ENCODE peak calls at places on chromosome 1, in nine cellular contexts. F is fibroblast of lung, D is mammary epithelial cell, Y is heart left ventricle, P is natural killer cell, O is neural progenitor cell, U is endothelial cell of umbilical vein, Z is gastrocnemius medialis, E is body of pancreas. N is an unnamed sample.

GRCh38 chr1:37133276-37134145 is 99.2 kb upstream of the GRIK3 start:
- DNase-seq in E (no peak), P (no peak), U (no peak), Z (no peak), D (no peak), Y (no peak), O (no peak), F (no peak), N (no peak)

GRCh38 chr1:92065042-92065441 is 10.2 kb downstream of the SETSIP start:
- DNase-seq in Y (no peak), Z (no peak), E (no peak), U (no peak), F (no peak), P (no peak), D (no peak), O (no peak), N (no peak)

GRCh38 chr1:156654700-156655099 is 12.8 kb downstream of the BCAN start:
- DNase-seq in D (no peak), E (no peak), F (no peak), Z (no peak), U (no peak), P (no peak), O (no peak), Y (no peak), N (no peak)

GRCh38 chr1:91744973-91745648 is 140.8 kb downstream of the TGFBR3 start:
- DNase-seq in O (no peak), P (no peak), Z (peak; percentile 70), D (no peak), F (peak; percentile 47), Y (peak; percentile 65), E (peak; percentile 58), U (peak; percentile 87), N (no peak)

GRCh38 chr1:150150511-150151021 is 850 bp downstream of the PLEKHO1 start:
- DNase-seq in Z (no peak), Y (peak; percentile 54), D (peak; percentile 19), O (peak; percentile 59), F (no peak), E (no peak), P (no peak), U (no peak), N (peak; percentile 70)

GRCh38 chr1:1397839-1398523 is 1.2 kb downstream of the CCNL2 start:
- DNase-seq in O (no peak), Z (no peak), F (peak; percentile 26), U (no peak), P (no peak), E (no peak), Y (no peak), D (peak; percentile 21), N (no peak)

GRCh38 chr1:39167632-39168209 is 36.8 kb upstream of the MACF1 start:
- DNase-seq in F (peak; percentile 54), O (no peak), E (no peak), Z (no peak), U (no peak), D (no peak), Y (no peak), P (no peak), N (no peak)

GRCh38 chr1:1938613-1939295 is 19.7 kb upstream of the TMEM52 start:
- DNase-seq in Y (no peak), O (no peak), F (no peak), U (no peak), E (no peak), D (no peak), P (no peak), Z (no peak), N (no peak)

GRCh38 chr1:20437640-20438039 is 48.4 kb downstream of the CAMK2N1 start:
- DNase-seq in Z (no peak), P (no peak), E (no peak), O (no peak), U (no peak), D (no peak), F (no peak), Y (no peak), N (no peak)

GRCh38 chr1:20442920-20443625 is 42.9 kb downstream of the CAMK2N1 start:
- DNase-seq in Y (no peak), E (no peak), F (no peak), U (no peak), O (no peak), D (no peak), P (no peak), Z (no peak), N (no peak)

GRCh38 chr1:20440785-20441200 is 45.2 kb downstream of the CAMK2N1 start:
- DNase-seq in Z (peak; percentile 13), U (peak; percentile 71), F (peak; percentile 53), E (peak; percentile 28), D (peak; percentile 24), P (no peak), Y (peak; percentile 32), O (peak; percentile 71), N (no peak)

GRCh38 chr1:20443703-20444587 is 42.1 kb downstream of the CAMK2N1 start:
- DNase-seq in F (no peak), Z (no peak), Y (no peak), E (no peak), O (peak; percentile 61), D (peak; percentile 64), P (no peak), U (no peak), N (no peak)

DNA sequence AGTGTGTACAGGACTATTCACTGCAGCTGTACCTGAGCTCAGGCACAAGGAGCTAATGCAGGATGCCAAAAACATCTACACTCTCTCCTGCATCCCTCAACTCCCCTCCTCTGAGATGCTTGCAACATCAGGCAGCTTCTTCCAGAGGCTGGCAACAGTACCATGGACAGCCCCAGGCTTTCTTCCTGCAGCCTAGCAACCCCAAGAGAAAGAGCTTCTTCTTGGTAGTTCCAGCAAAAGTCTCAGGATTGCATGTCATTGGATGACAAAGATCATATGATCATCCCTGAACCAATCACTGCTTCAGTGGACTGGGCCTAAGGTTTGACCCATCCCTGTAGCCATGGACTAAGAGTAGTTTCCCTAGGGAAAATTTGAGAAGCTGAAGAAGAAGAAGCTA is 46.7 kb downstream of the CAMK2N1 start:
- DNase-seq in D (peak; percentile 25), E (no peak), Z (no peak), U (peak; percentile 6), P (no peak), O (peak; percentile 65), F (peak; percentile 54), Y (no peak), N (no peak)
- TF ChIP-seq CTCF in D (no peak), E (no peak), Z (no peak), U (no peak), P (no peak), O (no peak), F (no peak), Y (no peak), N (no peak)

DNA sequence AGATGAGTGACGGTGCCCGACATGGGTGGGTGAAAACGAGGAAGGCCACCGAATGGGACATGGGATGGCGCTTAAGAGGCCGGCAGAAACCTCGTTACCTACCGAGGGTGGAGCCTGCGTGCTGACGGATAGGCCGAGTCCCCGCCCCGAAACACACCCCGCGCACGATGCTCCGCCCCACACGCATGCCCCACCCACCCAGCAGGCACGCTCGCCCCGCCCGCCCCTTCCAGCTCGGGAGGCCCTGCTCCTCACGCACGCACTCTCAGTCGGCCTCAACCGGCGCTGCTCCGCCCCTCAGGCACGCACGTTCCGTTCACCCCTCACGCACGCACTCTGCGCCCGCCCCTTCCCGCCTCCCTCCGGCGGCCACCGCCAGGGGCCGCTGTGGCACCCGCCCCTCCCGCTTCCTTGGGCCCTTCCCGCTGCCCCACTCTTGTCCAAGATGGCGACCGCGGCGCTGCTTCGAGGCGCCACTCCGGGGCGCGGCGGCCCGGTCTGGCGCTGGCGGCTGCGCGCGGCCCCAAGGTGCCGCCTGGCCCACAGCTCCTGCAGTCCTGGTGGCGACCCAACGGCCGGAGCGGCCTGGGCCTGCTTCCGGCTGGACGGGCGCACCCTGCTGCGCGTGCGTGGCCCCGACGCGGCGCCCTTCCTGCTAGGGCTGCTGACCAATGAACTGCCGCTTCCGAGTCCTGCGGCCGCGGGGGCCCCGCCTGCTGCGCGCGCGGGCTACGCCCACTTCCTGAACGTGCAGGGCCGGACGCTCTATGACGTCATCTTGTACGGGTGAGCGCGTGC is at the start of gene IBA57:
- DNase-seq in F (peak; percentile 99), D (peak; percentile 98), P (peak; percentile 99), E (peak; percentile 100), Y (peak; percentile 100), U (peak; percentile 99), Z (peak; percentile 99), O (peak; percentile 99), N (peak; percentile 100)
- TF ChIP-seq CTCF in F (peak; percentile 74), D (peak; percentile 72), P (peak; percentile 70), E (peak; percentile 94), Y (peak; percentile 91), U (peak; percentile 98), Z (peak; percentile 89), O (peak; percentile 81), N (peak; percentile 97)

GRCh38 chr1:201791051-201791774 is 37.7 kb upstream of the IPO9 start:
- DNase-seq in Y (peak; percentile 58), E (no peak), O (no peak), F (peak; percentile 72), Z (peak; percentile 24), D (no peak), P (no peak), U (peak; percentile 84), N (no peak)

GRCh38 chr1:201792534-201793305 is 36.2 kb upstream of the IPO9 start:
- DNase-seq in F (peak; percentile 89), Y (peak; percentile 79), E (peak; percentile 79), Z (peak; percentile 52), O (peak; percentile 87), U (peak; percentile 86), D (peak; percentile 71), P (no peak), N (peak; percentile 79)

GRCh38 chr1:201791775-201792166 is 37.2 kb upstream of the IPO9 start:
- DNase-seq in P (no peak), O (no peak), D (peak; percentile 36), Y (peak; percentile 52), E (no peak), Z (no peak), F (peak; percentile 80), U (peak; percentile 88), N (no peak)

GRCh38 chr1:201793306-201793925 is 35.5 kb upstream of the IPO9 start:
- DNase-seq in Z (no peak), D (no peak), O (no peak), F (no peak), E (no peak), Y (no peak), U (no peak), P (no peak), N (no peak)

GRCh38 chr1:201795066-201795465 is 33.9 kb upstream of the IPO9 start:
- DNase-seq in P (no peak), U (peak; percentile 46), D (no peak), Y (no peak), F (peak; percentile 61), E (no peak), Z (no peak), O (peak; percentile 12), N (no peak)
- TF ChIP-seq CTCF in P (no peak), U (peak; percentile 38), D (no peak), Y (peak; percentile 37), F (peak; percentile 56), E (peak; percentile 34), Z (no peak), O (peak; percentile 40), N (peak; percentile 65)

GRCh38 chr1:240164742-240165141 is 73.1 kb downstream of the FMN2 start:
- DNase-seq in P (no peak), O (no peak), Z (no peak), Y (no peak), U (no peak), E (no peak), F (no peak), D (no peak), N (no peak)

GRCh38 chr1:240170806-240171205 is 79.1 kb downstream of the FMN2 start:
- DNase-seq in F (no peak), P (no peak), D (no peak), E (no peak), U (no peak), O (no peak), Z (no peak), Y (no peak), N (no peak)

GRCh38 chr1:240171907-240172306 is 80.2 kb downstream of the FMN2 start:
- DNase-seq in P (no peak), Y (no peak), F (no peak), D (no peak), O (no peak), E (no peak), U (no peak), Z (no peak), N (no peak)

GRCh38 chr1:240170245-240170644 is 78.6 kb downstream of the FMN2 start:
- DNase-seq in D (no peak), E (no peak), Y (no peak), F (no peak), U (no peak), O (no peak), P (no peak), Z (no peak), N (no peak)

DNA sequence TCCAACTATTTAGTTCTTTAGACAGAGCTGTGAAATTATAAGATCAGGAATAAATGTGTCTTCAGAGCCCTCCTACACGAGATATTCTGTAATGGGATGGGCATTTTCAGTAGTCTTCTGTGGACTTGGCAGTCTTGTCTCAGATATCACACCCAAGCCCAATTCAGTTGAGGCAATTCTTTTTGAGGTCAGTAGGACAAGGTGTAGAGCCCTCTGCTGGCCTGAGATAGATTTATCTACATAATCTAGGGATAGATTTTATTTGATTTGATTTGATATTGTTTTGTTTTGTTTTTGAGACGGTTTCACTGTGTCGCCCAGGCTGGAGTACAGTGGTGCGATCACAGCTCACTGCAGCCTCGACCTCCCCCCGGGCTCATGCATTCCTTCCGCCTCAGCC is 77.5 kb downstream of the FMN2 start:
- DNase-seq in O (peak; percentile 13), U (no peak), E (no peak), D (no peak), Y (no peak), F (peak; percentile 28), P (no peak), Z (no peak), N (no peak)
- TF ChIP-seq CTCF in O (peak; percentile 43), U (no peak), E (no peak), D (no peak), Y (no peak), F (peak; percentile 47), P (no peak), Z (no peak), N (peak; percentile 40)